ENCODE peak calls at places on chromosomes 16 and 17, in six cellular contexts. One of them, this sample, is unnamed.

GRCh38 chr16:89090669-89091426 is 2.8 kb upstream of the ACSF3 start:
- DNase-seq in activated CD8-positive, alpha-beta T cell treated with anti-CD3 and anti-CD28 coated beads for 36 hours: no peak
- DNase-seq in cardiac muscle cell: no peak
- DNase-seq in lung: no peak
- DNase-seq in fibroblast of the conjunctiva: no peak
- DNase-seq in activated naive CD8-positive, alpha-beta T cell treated with anti-CD3 and anti-CD28 coated beads, Interleukin-2, amount 50 U/mL, for 24 hours: no peak
- DNase-seq in this sample: no peak

GRCh38 chr17:7618608-7619007 is 3.9 kb upstream of the FXR2 start:
- DNase-seq in activated CD8-positive, alpha-beta T cell treated with anti-CD3 and anti-CD28 coated beads for 36 hours: no peak
- DNase-seq in cardiac muscle cell: no peak
- DNase-seq in lung: peak; percentile 59
- DNase-seq in fibroblast of the conjunctiva: no peak
- DNase-seq in activated naive CD8-positive, alpha-beta T cell treated with anti-CD3 and anti-CD28 coated beads, Interleukin-2, amount 50 U/mL, for 24 hours: no peak
- DNase-seq in this sample: no peak

GRCh38 chr17:81401727-81402529 is 6.7 kb downstream of the BAHCC1 start:
- DNase-seq in activated CD8-positive, alpha-beta T cell treated with anti-CD3 and anti-CD28 coated beads for 36 hours: peak; percentile 53
- DNase-seq in cardiac muscle cell: peak; percentile 64
- DNase-seq in lung: no peak
- DNase-seq in fibroblast of the conjunctiva: no peak
- DNase-seq in activated naive CD8-positive, alpha-beta T cell treated with anti-CD3 and anti-CD28 coated beads, Interleukin-2, amount 50 U/mL, for 24 hours: peak; percentile 39
- DNase-seq in this sample: peak; percentile 65

GRCh38 chr17:38978180-38978579 is 11.0 kb upstream of the FBXO47 start:
- DNase-seq in activated CD8-positive, alpha-beta T cell treated with anti-CD3 and anti-CD28 coated beads for 36 hours: no peak
- DNase-seq in cardiac muscle cell: no peak
- DNase-seq in lung: no peak
- DNase-seq in fibroblast of the conjunctiva: no peak
- DNase-seq in activated naive CD8-positive, alpha-beta T cell treated with anti-CD3 and anti-CD28 coated beads, Interleukin-2, amount 50 U/mL, for 24 hours: no peak
- DNase-seq in this sample: no peak

GRCh38 chr16:78134944-78135619 is 35.6 kb downstream of the WWOX start:
- DNase-seq in activated CD8-positive, alpha-beta T cell treated with anti-CD3 and anti-CD28 coated beads for 36 hours: no peak
- DNase-seq in cardiac muscle cell: no peak
- DNase-seq in lung: no peak
- DNase-seq in fibroblast of the conjunctiva: no peak
- DNase-seq in activated naive CD8-positive, alpha-beta T cell treated with anti-CD3 and anti-CD28 coated beads, Interleukin-2, amount 50 U/mL, for 24 hours: no peak
- DNase-seq in this sample: no peak

GRCh38 chr17:32452281-32452680 is 8.0 kb downstream of the PSMD11 start:
- DNase-seq in activated CD8-positive, alpha-beta T cell treated with anti-CD3 and anti-CD28 coated beads for 36 hours: no peak
- DNase-seq in cardiac muscle cell: no peak
- DNase-seq in lung: no peak
- DNase-seq in fibroblast of the conjunctiva: no peak
- DNase-seq in activated naive CD8-positive, alpha-beta T cell treated with anti-CD3 and anti-CD28 coated beads, Interleukin-2, amount 50 U/mL, for 24 hours: no peak
- DNase-seq in this sample: no peak

GRCh38 chr17:8253801-8254200 is 4.7 kb downstream of the PFAS start:
- DNase-seq in activated CD8-positive, alpha-beta T cell treated with anti-CD3 and anti-CD28 coated beads for 36 hours: no peak
- DNase-seq in cardiac muscle cell: peak; percentile 4
- DNase-seq in lung: no peak
- DNase-seq in fibroblast of the conjunctiva: no peak
- DNase-seq in activated naive CD8-positive, alpha-beta T cell treated with anti-CD3 and anti-CD28 coated beads, Interleukin-2, amount 50 U/mL, for 24 hours: no peak
- DNase-seq in this sample: peak; percentile 50

GRCh38 chr17:77347544-77347943 is 206.8 kb downstream of the SEC14L1 start:
- DNase-seq in activated CD8-positive, alpha-beta T cell treated with anti-CD3 and anti-CD28 coated beads for 36 hours: no peak
- DNase-seq in cardiac muscle cell: no peak
- DNase-seq in lung: no peak
- DNase-seq in fibroblast of the conjunctiva: no peak
- DNase-seq in activated naive CD8-positive, alpha-beta T cell treated with anti-CD3 and anti-CD28 coated beads, Interleukin-2, amount 50 U/mL, for 24 hours: no peak
- DNase-seq in this sample: no peak

GRCh38 chr16:87725596-87726235 is 40.1 kb downstream of the KLHDC4 start:
- DNase-seq in activated CD8-positive, alpha-beta T cell treated with anti-CD3 and anti-CD28 coated beads for 36 hours: no peak
- DNase-seq in cardiac muscle cell: peak; percentile 92
- DNase-seq in lung: peak; percentile 57
- DNase-seq in fibroblast of the conjunctiva: no peak
- DNase-seq in activated naive CD8-positive, alpha-beta T cell treated with anti-CD3 and anti-CD28 coated beads, Interleukin-2, amount 50 U/mL, for 24 hours: no peak
- DNase-seq in this sample: no peak

GRCh38 chr17:41702712-41703111 is 9.4 kb upstream of the GAST start:
- DNase-seq in activated CD8-positive, alpha-beta T cell treated with anti-CD3 and anti-CD28 coated beads for 36 hours: no peak
- DNase-seq in cardiac muscle cell: no peak
- DNase-seq in lung: no peak
- DNase-seq in fibroblast of the conjunctiva: no peak
- DNase-seq in activated naive CD8-positive, alpha-beta T cell treated with anti-CD3 and anti-CD28 coated beads, Interleukin-2, amount 50 U/mL, for 24 hours: no peak
- DNase-seq in this sample: no peak

GRCh38 chr16:49342336-49343265 is 31.0 kb upstream of the C16orf78 start:
- DNase-seq in activated CD8-positive, alpha-beta T cell treated with anti-CD3 and anti-CD28 coated beads for 36 hours: no peak
- DNase-seq in cardiac muscle cell: no peak
- DNase-seq in lung: no peak
- DNase-seq in fibroblast of the conjunctiva: no peak
- DNase-seq in activated naive CD8-positive, alpha-beta T cell treated with anti-CD3 and anti-CD28 coated beads, Interleukin-2, amount 50 U/mL, for 24 hours: no peak
- DNase-seq in this sample: no peak

GRCh38 chr16:89923640-89924297 is 627 bp downstream of the TUBB3 start:
- DNase-seq in activated CD8-positive, alpha-beta T cell treated with anti-CD3 and anti-CD28 coated beads for 36 hours: no peak
- DNase-seq in cardiac muscle cell: no peak
- DNase-seq in lung: no peak
- DNase-seq in fibroblast of the conjunctiva: no peak
- DNase-seq in activated naive CD8-positive, alpha-beta T cell treated with anti-CD3 and anti-CD28 coated beads, Interleukin-2, amount 50 U/mL, for 24 hours: no peak
- DNase-seq in this sample: peak; percentile 44

GRCh38 chr16:89924298-89924924 is 1.3 kb downstream of the TUBB3 start:
- DNase-seq in activated CD8-positive, alpha-beta T cell treated with anti-CD3 and anti-CD28 coated beads for 36 hours: peak; percentile 42
- DNase-seq in cardiac muscle cell: peak; percentile 68
- DNase-seq in lung: no peak
- DNase-seq in fibroblast of the conjunctiva: peak; percentile 43
- DNase-seq in activated naive CD8-positive, alpha-beta T cell treated with anti-CD3 and anti-CD28 coated beads, Interleukin-2, amount 50 U/mL, for 24 hours: peak; percentile 25
- DNase-seq in this sample: peak; percentile 85

GRCh38 chr16:31025344-31025743 is 8.0 kb upstream of the STX4 start:
- DNase-seq in activated CD8-positive, alpha-beta T cell treated with anti-CD3 and anti-CD28 coated beads for 36 hours: no peak
- DNase-seq in cardiac muscle cell: no peak
- DNase-seq in lung: no peak
- DNase-seq in fibroblast of the conjunctiva: no peak
- DNase-seq in activated naive CD8-positive, alpha-beta T cell treated with anti-CD3 and anti-CD28 coated beads, Interleukin-2, amount 50 U/mL, for 24 hours: no peak
- DNase-seq in this sample: no peak

GRCh38 chr16:49660647-49661046 is 195.3 kb downstream of the ZNF423 start:
- DNase-seq in activated CD8-positive, alpha-beta T cell treated with anti-CD3 and anti-CD28 coated beads for 36 hours: no peak
- DNase-seq in cardiac muscle cell: no peak
- DNase-seq in lung: no peak
- DNase-seq in fibroblast of the conjunctiva: no peak
- DNase-seq in activated naive CD8-positive, alpha-beta T cell treated with anti-CD3 and anti-CD28 coated beads, Interleukin-2, amount 50 U/mL, for 24 hours: no peak
- DNase-seq in this sample: no peak

GRCh38 chr16:57175896-57176295 is 9.9 kb downstream of the PSME3IP1 start:
- DNase-seq in activated CD8-positive, alpha-beta T cell treated with anti-CD3 and anti-CD28 coated beads for 36 hours: no peak
- DNase-seq in cardiac muscle cell: no peak
- DNase-seq in lung: no peak
- DNase-seq in fibroblast of the conjunctiva: no peak
- DNase-seq in activated naive CD8-positive, alpha-beta T cell treated with anti-CD3 and anti-CD28 coated beads, Interleukin-2, amount 50 U/mL, for 24 hours: no peak
- DNase-seq in this sample: no peak

GRCh38 chr17:57874434-57875108 is 24.7 kb upstream of the MRPS23 start:
- DNase-seq in activated CD8-positive, alpha-beta T cell treated with anti-CD3 and anti-CD28 coated beads for 36 hours: peak; percentile 64
- DNase-seq in cardiac muscle cell: peak; percentile 94
- DNase-seq in lung: peak; percentile 48
- DNase-seq in fibroblast of the conjunctiva: peak; percentile 79
- DNase-seq in activated naive CD8-positive, alpha-beta T cell treated with anti-CD3 and anti-CD28 coated beads, Interleukin-2, amount 50 U/mL, for 24 hours: peak; percentile 48
- DNase-seq in this sample: peak; percentile 87

GRCh38 chr17:74251051-74251450 is 23.0 kb upstream of the DNAI2 start:
- DNase-seq in activated CD8-positive, alpha-beta T cell treated with anti-CD3 and anti-CD28 coated beads for 36 hours: no peak
- DNase-seq in cardiac muscle cell: no peak
- DNase-seq in lung: no peak
- DNase-seq in fibroblast of the conjunctiva: no peak
- DNase-seq in activated naive CD8-positive, alpha-beta T cell treated with anti-CD3 and anti-CD28 coated beads, Interleukin-2, amount 50 U/mL, for 24 hours: no peak
- DNase-seq in this sample: no peak

GRCh38 chr16:4203748-4204147 is 38.1 kb downstream of the SRL start:
- DNase-seq in activated CD8-positive, alpha-beta T cell treated with anti-CD3 and anti-CD28 coated beads for 36 hours: no peak
- DNase-seq in cardiac muscle cell: no peak
- DNase-seq in lung: no peak
- DNase-seq in fibroblast of the conjunctiva: no peak
- DNase-seq in activated naive CD8-positive, alpha-beta T cell treated with anti-CD3 and anti-CD28 coated beads, Interleukin-2, amount 50 U/mL, for 24 hours: no peak
- DNase-seq in this sample: no peak

GRCh38 chr16:69073181-69073669 is 32.2 kb upstream of the HAS3 start:
- DNase-seq in activated CD8-positive, alpha-beta T cell treated with anti-CD3 and anti-CD28 coated beads for 36 hours: no peak
- DNase-seq in cardiac muscle cell: no peak
- DNase-seq in lung: peak; percentile 29
- DNase-seq in fibroblast of the conjunctiva: peak; percentile 43
- DNase-seq in activated naive CD8-positive, alpha-beta T cell treated with anti-CD3 and anti-CD28 coated beads, Interleukin-2, amount 50 U/mL, for 24 hours: no peak
- DNase-seq in this sample: no peak

GRCh38 chr17:59365383-59365981 is 34.0 kb downstream of the YPEL2 start:
- DNase-seq in activated CD8-positive, alpha-beta T cell treated with anti-CD3 and anti-CD28 coated beads for 36 hours: peak; percentile 43
- DNase-seq in cardiac muscle cell: peak; percentile 88
- DNase-seq in lung: no peak
- DNase-seq in fibroblast of the conjunctiva: no peak
- DNase-seq in activated naive CD8-positive, alpha-beta T cell treated with anti-CD3 and anti-CD28 coated beads, Interleukin-2, amount 50 U/mL, for 24 hours: no peak
- DNase-seq in this sample: no peak

GRCh38 chr17:72545756-72546155 is 424.9 kb downstream of the SOX9 start:
- DNase-seq in activated CD8-positive, alpha-beta T cell treated with anti-CD3 and anti-CD28 coated beads for 36 hours: no peak
- DNase-seq in cardiac muscle cell: no peak
- DNase-seq in lung: no peak
- DNase-seq in fibroblast of the conjunctiva: no peak
- DNase-seq in activated naive CD8-positive, alpha-beta T cell treated with anti-CD3 and anti-CD28 coated beads, Interleukin-2, amount 50 U/mL, for 24 hours: no peak
- DNase-seq in this sample: no peak

GRCh38 chr16:2969545-2970521 is 685 bp downstream of the PAQR4 start:
- DNase-seq in activated CD8-positive, alpha-beta T cell treated with anti-CD3 and anti-CD28 coated beads for 36 hours: peak; percentile 93
- DNase-seq in cardiac muscle cell: peak; percentile 65
- DNase-seq in lung: peak; percentile 45
- DNase-seq in fibroblast of the conjunctiva: peak; percentile 28
- DNase-seq in activated naive CD8-positive, alpha-beta T cell treated with anti-CD3 and anti-CD28 coated beads, Interleukin-2, amount 50 U/mL, for 24 hours: peak; percentile 90
- DNase-seq in this sample: no peak

GRCh38 chr16:57775661-57776469 is 26.4 kb downstream of the KIFC3 start:
- DNase-seq in activated CD8-positive, alpha-beta T cell treated with anti-CD3 and anti-CD28 coated beads for 36 hours: no peak
- DNase-seq in cardiac muscle cell: peak; percentile 88
- DNase-seq in lung: no peak
- DNase-seq in fibroblast of the conjunctiva: no peak
- DNase-seq in activated naive CD8-positive, alpha-beta T cell treated with anti-CD3 and anti-CD28 coated beads, Interleukin-2, amount 50 U/mL, for 24 hours: no peak
- DNase-seq in this sample: peak; percentile 35

GRCh38 chr17:15361151-15361550 is 19.8 kb upstream of the TEKT3 start:
- DNase-seq in activated CD8-positive, alpha-beta T cell treated with anti-CD3 and anti-CD28 coated beads for 36 hours: no peak
- DNase-seq in cardiac muscle cell: no peak
- DNase-seq in lung: no peak
- DNase-seq in fibroblast of the conjunctiva: no peak
- DNase-seq in activated naive CD8-positive, alpha-beta T cell treated with anti-CD3 and anti-CD28 coated beads, Interleukin-2, amount 50 U/mL, for 24 hours: no peak
- DNase-seq in this sample: no peak

GRCh38 chr16:24228514-24228913 is 27.6 kb upstream of the CACNG3 start:
- DNase-seq in activated CD8-positive, alpha-beta T cell treated with anti-CD3 and anti-CD28 coated beads for 36 hours: no peak
- DNase-seq in cardiac muscle cell: no peak
- DNase-seq in lung: no peak
- DNase-seq in fibroblast of the conjunctiva: no peak
- DNase-seq in activated naive CD8-positive, alpha-beta T cell treated with anti-CD3 and anti-CD28 coated beads, Interleukin-2, amount 50 U/mL, for 24 hours: no peak
- DNase-seq in this sample: no peak

GRCh38 chr16:50668368-50669008 is 12.6 kb downstream of the SNX20 start:
- DNase-seq in activated CD8-positive, alpha-beta T cell treated with anti-CD3 and anti-CD28 coated beads for 36 hours: no peak
- DNase-seq in cardiac muscle cell: no peak
- DNase-seq in lung: peak; percentile 61
- DNase-seq in fibroblast of the conjunctiva: no peak
- DNase-seq in activated naive CD8-positive, alpha-beta T cell treated with anti-CD3 and anti-CD28 coated beads, Interleukin-2, amount 50 U/mL, for 24 hours: no peak
- DNase-seq in this sample: no peak

GRCh38 chr16:35134471-35134870 is 1675.1 kb downstream of the TP53TG3F start:
- DNase-seq in activated CD8-positive, alpha-beta T cell treated with anti-CD3 and anti-CD28 coated beads for 36 hours: no peak
- DNase-seq in cardiac muscle cell: no peak
- DNase-seq in lung: no peak
- DNase-seq in fibroblast of the conjunctiva: no peak
- DNase-seq in activated naive CD8-positive, alpha-beta T cell treated with anti-CD3 and anti-CD28 coated beads, Interleukin-2, amount 50 U/mL, for 24 hours: no peak
- DNase-seq in this sample: no peak

GRCh38 chr17:79671387-79671752 is 59.4 kb upstream of the ENPP7 start:
- DNase-seq in activated CD8-positive, alpha-beta T cell treated with anti-CD3 and anti-CD28 coated beads for 36 hours: no peak
- DNase-seq in cardiac muscle cell: no peak
- DNase-seq in lung: no peak
- DNase-seq in fibroblast of the conjunctiva: no peak
- DNase-seq in activated naive CD8-positive, alpha-beta T cell treated with anti-CD3 and anti-CD28 coated beads, Interleukin-2, amount 50 U/mL, for 24 hours: no peak
- DNase-seq in this sample: no peak

GRCh38 chr17:66317629-66318028 is 15.2 kb downstream of the PRKCA start:
- DNase-seq in activated CD8-positive, alpha-beta T cell treated with anti-CD3 and anti-CD28 coated beads for 36 hours: no peak
- DNase-seq in cardiac muscle cell: no peak
- DNase-seq in lung: no peak
- DNase-seq in fibroblast of the conjunctiva: no peak
- DNase-seq in activated naive CD8-positive, alpha-beta T cell treated with anti-CD3 and anti-CD28 coated beads, Interleukin-2, amount 50 U/mL, for 24 hours: no peak
- DNase-seq in this sample: no peak

GRCh38 chr16:53829186-53829747 is 125.3 kb downstream of the FTO start:
- DNase-seq in activated CD8-positive, alpha-beta T cell treated with anti-CD3 and anti-CD28 coated beads for 36 hours: no peak
- DNase-seq in cardiac muscle cell: no peak
- DNase-seq in lung: no peak
- DNase-seq in fibroblast of the conjunctiva: no peak
- DNase-seq in activated naive CD8-positive, alpha-beta T cell treated with anti-CD3 and anti-CD28 coated beads, Interleukin-2, amount 50 U/mL, for 24 hours: no peak
- DNase-seq in this sample: no peak

GRCh38 chr17:8611671-8612298 is 18.7 kb downstream of the MYH10 start:
- DNase-seq in activated CD8-positive, alpha-beta T cell treated with anti-CD3 and anti-CD28 coated beads for 36 hours: no peak
- DNase-seq in cardiac muscle cell: no peak
- DNase-seq in lung: no peak
- DNase-seq in fibroblast of the conjunctiva: no peak
- DNase-seq in activated naive CD8-positive, alpha-beta T cell treated with anti-CD3 and anti-CD28 coated beads, Interleukin-2, amount 50 U/mL, for 24 hours: no peak
- DNase-seq in this sample: no peak

GRCh38 chr17:78374189-78374588 is 4.3 kb upstream of the PGS1 start:
- DNase-seq in activated CD8-positive, alpha-beta T cell treated with anti-CD3 and anti-CD28 coated beads for 36 hours: no peak
- DNase-seq in cardiac muscle cell: no peak
- DNase-seq in lung: no peak
- DNase-seq in fibroblast of the conjunctiva: no peak
- DNase-seq in activated naive CD8-positive, alpha-beta T cell treated with anti-CD3 and anti-CD28 coated beads, Interleukin-2, amount 50 U/mL, for 24 hours: no peak
- DNase-seq in this sample: no peak

GRCh38 chr17:63555475-63556156 is 5.3 kb downstream of the DCAF7 start:
- DNase-seq in activated CD8-positive, alpha-beta T cell treated with anti-CD3 and anti-CD28 coated beads for 36 hours: no peak
- DNase-seq in cardiac muscle cell: no peak
- DNase-seq in lung: no peak
- DNase-seq in fibroblast of the conjunctiva: no peak
- DNase-seq in activated naive CD8-positive, alpha-beta T cell treated with anti-CD3 and anti-CD28 coated beads, Interleukin-2, amount 50 U/mL, for 24 hours: no peak
- DNase-seq in this sample: peak; percentile 8

GRCh38 chr16:66248096-66248495 is 118.4 kb upstream of the CDH5 start:
- DNase-seq in activated CD8-positive, alpha-beta T cell treated with anti-CD3 and anti-CD28 coated beads for 36 hours: no peak
- DNase-seq in cardiac muscle cell: no peak
- DNase-seq in lung: peak; percentile 60
- DNase-seq in fibroblast of the conjunctiva: peak; percentile 20
- DNase-seq in activated naive CD8-positive, alpha-beta T cell treated with anti-CD3 and anti-CD28 coated beads, Interleukin-2, amount 50 U/mL, for 24 hours: no peak
- DNase-seq in this sample: no peak